ENCODE peak calls at places on chromosomes 4 and X, in six cellular contexts. Y, A, L, G, T and S are unnamed samples. For H3K4me1, the result is how much of the 10 kb centered on the place peaks cover.

GRCh38 chr4:156906325-156906724 is 65.3 kb downstream of the PDGFC start:
- DNase-seq in L (no peak), Y (no peak), A (no peak), G (no peak), T (no peak), S (no peak)

GRCh38 chr4:78057135-78057599 is at the start of gene FRAS1:
- DNase-seq in Y (peak), L (peak), G (no peak), T (peak), A (peak), S (peak)

GRCh38 chr4:170423137-170423536 is 333.4 kb upstream of the AADAT start:
- DNase-seq in A (no peak), Y (no peak), T (no peak), G (no peak), L (no peak), S (no peak)

GRCh38 chrX:149898554-149898953 is 17.6 kb downstream of the MAGEA8 start:
- DNase-seq in L (no peak), G (no peak), A (no peak), T (no peak), Y (no peak), S (no peak)

GRCh38 chrX:110588164-110588563 is 207.5 kb downstream of the CHRDL1 start:
- DNase-seq in L (no peak), G (no peak), T (no peak), A (no peak), Y (no peak), S (no peak)

GRCh38 chr4:108465886-108466491 is 154.4 kb upstream of the RPL34 start:
- DNase-seq in A (no peak), L (no peak), G (no peak), T (no peak), Y (no peak), S (no peak)

GRCh38 chrX:6904178-6904577 is 243.3 kb upstream of the STS start:
- DNase-seq in T (no peak), L (no peak), Y (no peak), G (no peak), A (no peak), S (no peak)

GRCh38 chr4:79526970-79527565 is 119.0 kb upstream of the GK2 start:
- DNase-seq in G (no peak), A (no peak), T (no peak), Y (no peak), L (no peak), S (no peak)

GRCh38 chrX:10904220-10904619 is 206.9 kb upstream of the HCCS start:
- DNase-seq in L (no peak), T (no peak), A (no peak), G (no peak), Y (no peak), S (no peak)

GRCh38 chr4:78565971-78566372 is 14.4 kb downstream of the ANXA3 start:
- DNase-seq in G (no peak), T (no peak), L (no peak), Y (no peak), A (no peak), S (no peak)

GRCh38 chr4:181528570-181529184 is 714.5 kb upstream of the TENM3 start:
- DNase-seq in T (peak), G (no peak), A (peak), Y (no peak), L (peak), S (peak)

GRCh38 chr4:15100994-15101695 is 98.9 kb downstream of the CPEB2 start:
- DNase-seq in A (no peak), G (no peak), T (no peak), Y (no peak), L (no peak), S (no peak)

GRCh38 chrX:9566150-9566621 is 101.3 kb downstream of the TBL1X start:
- DNase-seq in L (peak), G (peak), Y (peak), A (no peak), T (peak), S (peak)

GRCh38 chr4:63607186-63607872 is 801.9 kb downstream of the TECRL start:
- DNase-seq in L (no peak), A (no peak), Y (no peak), T (no peak), G (no peak), S (no peak)

GRCh38 chrX:15469613-15470012 is 23.5 kb downstream of the PIR start:
- DNase-seq in A (no peak), G (no peak), L (no peak), T (no peak), Y (no peak), S (no peak)

GRCh38 chrX:20267599-20267923 is 852 bp upstream of the RPS6KA3 start:
- DNase-seq in L (no peak), G (no peak), A (no peak), Y (no peak), T (no peak), S (peak)

GRCh38 chrX:10138726-10139125 is 18.0 kb upstream of the CLCN4 start:
- DNase-seq in L (no peak), G (no peak), T (no peak), Y (no peak), A (no peak), S (no peak)

GRCh38 chrX:69163936-69164741 is 1.1 kb downstream of the PJA1 start:
- DNase-seq in T (peak), G (peak), L (peak), Y (no peak), A (peak), S (peak)

GRCh38 chr4:122854860-122855259 is 28.2 kb downstream of the FGF2 start:
- DNase-seq in A (no peak), Y (no peak), G (no peak), T (no peak), L (no peak), S (peak)

GRCh38 chr4:122861544-122861943 is 34.9 kb downstream of the FGF2 start:
- DNase-seq in L (no peak), T (no peak), A (no peak), Y (no peak), G (no peak), S (no peak)

GRCh38 chr4:122854444-122854843 is 27.8 kb downstream of the FGF2 start:
- DNase-seq in L (peak), T (no peak), G (peak), A (no peak), Y (peak), S (peak)

GRCh38 chr4:122855491-122855890 is 28.9 kb downstream of the FGF2 start:
- DNase-seq in L (no peak), G (no peak), Y (no peak), A (no peak), T (no peak), S (no peak)

DNA sequence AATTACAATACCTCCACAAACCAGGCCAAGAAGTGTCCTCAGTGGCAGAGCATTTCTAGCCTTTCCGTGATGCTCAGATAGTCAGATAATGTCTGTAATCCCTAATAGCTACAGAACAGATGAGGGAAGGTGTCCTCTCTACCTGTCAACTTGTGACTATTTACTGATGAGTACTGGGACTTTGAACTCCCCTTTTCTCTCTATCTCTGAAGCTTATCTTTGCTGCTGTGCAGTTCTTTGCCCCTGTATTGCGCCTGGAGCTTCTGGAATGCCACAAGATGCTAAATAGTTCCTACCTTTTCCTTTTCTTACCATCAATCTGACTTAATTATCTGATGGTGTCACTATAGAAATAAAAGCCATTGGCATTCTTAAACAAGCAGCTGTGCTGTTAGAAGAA is 30.5 kb downstream of the FGF2 start:
- DNase-seq in T (no peak), L (no peak), G (no peak), Y (no peak), A (no peak), S (no peak)
- H3K4me1 ChIP-seq in T (under half), L (under half), G (under half), Y (under half), A (under half), S (under half)

DNA sequence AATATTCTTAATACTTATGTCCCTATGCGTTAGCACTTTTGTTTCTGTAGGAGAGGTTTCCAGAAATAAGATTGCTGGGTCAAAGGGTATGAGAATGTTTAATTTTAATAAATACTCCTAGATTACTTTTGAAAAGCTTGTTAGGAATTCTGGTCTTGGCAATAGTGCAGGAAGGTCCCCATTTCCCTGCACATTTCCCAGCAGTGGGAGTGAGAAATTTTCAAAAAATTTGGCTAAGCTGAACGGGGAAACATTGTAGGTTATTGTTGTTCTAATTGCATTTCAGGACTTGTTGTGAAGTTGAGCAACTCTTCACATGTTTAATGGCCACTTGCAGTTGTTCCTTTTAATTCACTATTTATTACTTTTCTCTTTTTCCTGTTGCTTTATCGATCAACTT is 27.1 kb downstream of the IGFBP7 start:
- DNase-seq in L (no peak), Y (no peak), G (no peak), T (no peak), A (no peak), S (no peak)
- H3K4me1 ChIP-seq in L (under half), Y (under half), G (under half), T (under half), A (under half), S (under half)

DNA sequence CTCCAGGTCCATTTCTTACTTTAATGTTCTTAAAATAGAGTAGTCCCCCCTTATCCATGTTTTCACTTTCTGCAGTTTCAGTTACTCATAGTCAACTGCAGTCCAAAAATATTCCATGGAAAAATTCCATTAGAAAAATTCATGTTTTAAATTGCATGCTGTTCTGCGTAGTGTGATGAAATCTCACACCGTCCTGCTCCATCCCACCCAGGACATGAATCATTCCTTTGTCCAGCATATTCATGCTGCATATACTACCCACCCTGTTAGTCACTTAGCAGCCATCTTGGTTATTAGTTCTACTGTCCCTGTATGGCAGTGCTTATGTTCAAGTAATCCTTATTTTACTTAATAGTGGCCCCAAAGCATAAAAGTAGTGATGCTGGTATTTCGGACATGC is 5.4 kb upstream of the PDLIM5 start:
- DNase-seq in T (no peak), L (no peak), Y (no peak), G (no peak), A (no peak), S (no peak)
- H3K4me1 ChIP-seq in T (under half), L (under half), Y (under half), G (under half), A (under half), S (under half)

DNA sequence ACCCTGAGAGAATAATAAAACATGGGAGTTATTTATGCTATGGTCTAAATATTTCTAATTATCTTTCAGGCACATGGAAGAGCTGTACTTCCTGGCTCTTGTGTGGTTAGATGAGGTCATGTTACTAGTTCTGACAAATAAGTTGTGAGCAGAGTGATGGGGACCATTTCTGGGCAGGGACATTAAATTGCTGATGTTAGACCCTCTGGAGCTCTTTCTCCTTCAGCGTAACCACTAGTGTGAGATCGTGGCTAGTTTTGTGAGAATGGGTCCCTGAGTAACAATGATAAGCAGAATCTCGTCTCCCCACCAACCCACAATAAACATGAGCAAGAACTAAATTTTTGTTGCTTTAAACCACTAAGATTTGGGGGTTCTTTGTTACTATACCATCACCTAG is 107.9 kb downstream of the MAML3 start:
- DNase-seq in L (no peak), A (no peak), T (no peak), G (no peak), Y (no peak), S (no peak)
- H3K4me1 ChIP-seq in L (under half), A (half or more), T (under half), G (under half), Y (under half), S (under half)

DNA sequence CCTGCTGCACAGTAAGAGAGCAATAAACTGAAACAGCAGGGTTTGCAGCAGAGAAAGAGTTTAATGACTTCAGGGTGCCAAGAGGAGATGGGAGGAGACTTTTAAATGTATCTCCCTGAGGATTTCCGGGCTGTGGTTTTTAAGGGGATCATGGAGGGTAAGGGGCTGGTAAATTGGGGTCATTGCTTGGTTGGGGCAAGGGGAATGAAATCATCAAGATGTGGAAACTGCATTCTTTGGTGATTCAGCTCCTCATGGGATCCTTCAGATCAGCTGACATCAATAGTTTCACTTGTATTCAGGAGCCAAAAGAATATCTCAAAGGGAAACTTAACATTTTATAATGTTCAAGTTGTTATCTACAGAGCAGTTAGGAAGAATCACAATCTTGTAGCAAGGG is 174.3 kb upstream of the ANXA10 start:
- DNase-seq in T (no peak), G (no peak), A (no peak), Y (no peak), L (no peak), S (no peak)
- H3K4me1 ChIP-seq in T (under half), G (under half), A (under half), Y (under half), L (under half), S (under half)

GRCh38 chr4:7828926-7829325 is 110.7 kb downstream of the AFAP1 start:
- DNase-seq in A (no peak), T (no peak), G (no peak), Y (no peak), L (no peak), S (no peak)
- H3K4me1 ChIP-seq in A (under half), T (under half), G (under half), Y (under half), L (under half), S (under half)

GRCh38 chr4:139689093-139689722 is 23.6 kb downstream of the MGST2 start:
- DNase-seq in G (no peak), L (no peak), A (no peak), T (peak), Y (no peak), S (no peak)
- H3K4me1 ChIP-seq in G (under half), L (under half), A (under half), T (under half), Y (under half), S (under half)